ENCODE peak calls at places on chromosomes 4 and X, in eight cellular contexts. B is pancreas; X is type B pancreatic cell; C is NCI-H1092 treated with DMSO at 0.1 percent for 48 hours; U is body of pancreas; H is activated CD4-positive, alpha-beta T cell treated with anti-CD3 and anti-CD28 coated beads, Interleukin-2, amount 50 U/mL, for 4 hours; V is kidney tubule cell; K is stimulated activated CD4-positive, alpha-beta T cell treated with anti-CD3 and anti-CD28 coated beads, Interleukin-4, amount 100 ng/mL, for 4 hours. O is an unnamed sample.

GRCh38 chrX:54280466-54280865 is 77.4 kb downstream of the WNK3 start:
- DNase-seq in K (no peak), V (no peak), H (no peak), X (no peak), C (no peak), U (no peak), B (no peak), O (no peak)

GRCh38 chr4:95421869-95422268 is 126.9 kb downstream of the UNC5C start:
- DNase-seq in B (no peak), K (no peak), V (no peak), C (no peak), X (no peak), H (no peak), U (no peak), O (no peak)

GRCh38 chr4:153064571-153064970 is 128.4 kb downstream of the FHDC1 start:
- DNase-seq in H (no peak), B (peak; percentile 44), U (no peak), X (no peak), C (no peak), K (no peak), V (no peak), O (no peak)

GRCh38 chr4:39044364-39044946 is 12.2 kb upstream of the TMEM156 start:
- DNase-seq in U (peak; percentile 90), K (peak; percentile 94), H (peak; percentile 97), V (peak; percentile 94), B (peak; percentile 93), X (peak; percentile 88), C (peak; percentile 33), O (peak; percentile 96)

GRCh38 chr4:81836716-81837115 is 365.0 kb upstream of the RASGEF1B start:
- DNase-seq in K (no peak), C (no peak), B (no peak), U (no peak), H (no peak), V (no peak), X (no peak), O (no peak)

GRCh38 chr4:113635739-113636437 is 125.7 kb downstream of the CAMK2D start:
- DNase-seq in K (no peak), C (no peak), H (no peak), V (peak; percentile 57), X (no peak), U (no peak), B (no peak), O (no peak)

GRCh38 chr4:139317635-139318034 is 15.4 kb upstream of the NDUFC1 start:
- DNase-seq in U (no peak), K (no peak), V (no peak), H (no peak), X (no peak), C (no peak), B (no peak), O (no peak)

GRCh38 chr4:94551616-94552564 is 100.1 kb downstream of the PDLIM5 start:
- DNase-seq in K (no peak), U (no peak), B (no peak), C (no peak), V (peak; percentile 49), X (no peak), H (no peak), O (no peak)

GRCh38 chr4:54587107-54587506 is 70.7 kb upstream of the KIT start:
- DNase-seq in K (no peak), U (no peak), H (no peak), X (no peak), B (no peak), V (no peak), C (no peak), O (no peak)

GRCh38 chrX:72297953-72298730 is 7.6 kb downstream of the CITED1 start:
- DNase-seq in X (no peak), B (no peak), C (no peak), U (no peak), H (no peak), K (no peak), V (peak; percentile 26), O (peak; percentile 40)

GRCh38 chr4:75432683-75433082 is 81.5 kb downstream of the RCHY1 start:
- DNase-seq in H (no peak), B (no peak), K (no peak), X (no peak), V (peak; percentile 34), C (no peak), U (no peak), O (no peak)

GRCh38 chr4:65580551-65580950 is 89.7 kb downstream of the EPHA5 start:
- DNase-seq in B (no peak), U (no peak), C (no peak), H (no peak), V (peak; percentile 1), K (no peak), X (no peak), O (no peak)

GRCh38 chr4:61838072-61838471 is 637.9 kb downstream of the ADGRL3 start:
- DNase-seq in U (no peak), H (no peak), K (no peak), C (no peak), X (no peak), B (no peak), V (no peak), O (no peak)

GRCh38 chrX:71911023-71911730 is 532 bp downstream of the NHSL2 start:
- DNase-seq in U (peak; percentile 13), X (no peak), B (peak; percentile 75), C (peak; percentile 25), K (peak; percentile 15), H (peak; percentile 5), V (peak; percentile 30), O (no peak)

GRCh38 chr4:20253799-20254409 is 2.2 kb downstream of the SLIT2 start:
- DNase-seq in C (peak; percentile 39), V (peak; percentile 51), K (no peak), X (peak; percentile 71), B (peak; percentile 78), H (no peak), U (no peak), O (peak; percentile 86)

GRCh38 chrX:153459976-153460375 is 10.4 kb downstream of the HAUS7 start:
- DNase-seq in C (no peak), X (no peak), V (peak; percentile 63), H (no peak), B (no peak), U (no peak), K (no peak), O (no peak)

O was measured in osteocyte.